ENCODE peak calls at places on chromosomes 16 and 17, in five cellular contexts. B is neural crest cell; W is AG10803; C is A549; R is stimulated activated CD8-positive, alpha-beta memory T cell treated with anti-CD3 and anti-CD28 coated beads, Interleukin-7, amount 100 ng/mL, for 4 hours. D is an unnamed sample.

GRCh38 chr16:71406316-71406715 is 35.5 kb downstream of the TLE7 start:
- DNase-seq in B (no peak), W (no peak), C (no peak), R (no peak), D (no peak)

GRCh38 chr16:46689492-46690280 is at the start of gene ORC6:
- DNase-seq in B (peak), W (peak), C (peak), R (peak), D (peak)

GRCh38 chr17:43030137-43030767 is 5.2 kb downstream of the RND2 start:
- DNase-seq in B (no peak), W (no peak), C (no peak), R (no peak), D (peak)

GRCh38 chr17:77733576-77734296 is 224.8 kb upstream of the TNRC6C start:
- DNase-seq in B (no peak), W (no peak), C (no peak), R (no peak), D (no peak)

GRCh38 chr17:57455063-57455914 is 199.0 kb downstream of the MSI2 start:
- DNase-seq in B (no peak), W (peak), C (no peak), R (peak), D (no peak)

GRCh38 chr17:45651145-45651713 is 132.9 kb upstream of the CRHR1 start:
- DNase-seq in B (no peak), W (no peak), C (no peak), R (no peak), D (peak)

GRCh38 chr16:74862743-74863244 is 88.2 kb upstream of the FA2H start:
- DNase-seq in B (no peak), W (peak), C (peak), R (no peak), D (peak)

GRCh38 chr17:43418441-43419374 is 19.9 kb downstream of the ARL4D start:
- DNase-seq in B (no peak), W (peak), C (peak), R (no peak), D (peak)

GRCh38 chr16:49462989-49463371 is 89.4 kb downstream of the C16orf78 start:
- DNase-seq in B (no peak), W (no peak), C (no peak), R (no peak), D (no peak)

GRCh38 chr17:4130715-4131114 is 12.1 kb downstream of the ZZEF1 start:
- DNase-seq in B (no peak), W (peak), C (no peak), R (no peak), D (no peak)